ENCODE peak calls at places on chromosome 10, in ten cellular contexts. P is CD8-positive, alpha-beta T cell; K is esophagus squamous epithelium; U is A549; R is lung; J is Panc1; W is OCI-LY7; X is tibial artery; D is H9; A is heart left ventricle. V is an unnamed sample.

GRCh38 chr10:18419945-18420344 is 231.4 kb downstream of the NSUN6 start:
- DNase-seq in J (no peak), A (no peak), X (no peak), R (no peak), U (no peak), W (no peak), K (no peak), D (no peak), P (no peak), V (no peak)

GRCh38 chr10:24333736-24334135 is 124.8 kb downstream of the KIAA1217 start:
- DNase-seq in P (no peak), X (no peak), J (no peak), W (no peak), K (no peak), D (no peak), A (no peak), R (no peak), U (no peak), V (no peak)

GRCh38 chr10:94851263-94851662 is 87.2 kb upstream of the CYP2C9 start:
- DNase-seq in K (no peak), A (no peak), U (no peak), W (no peak), J (no peak), R (no peak), X (no peak), P (no peak), D (no peak), V (no peak)

GRCh38 chr10:129765664-129766550 is 198.2 kb downstream of the EBF3 start:
- DNase-seq in K (no peak), A (no peak), P (no peak), D (peak; percentile 19), U (no peak), W (no peak), X (peak; percentile 51), R (no peak), J (no peak), V (no peak)

GRCh38 chr10:112559328-112559727 is 112.3 kb downstream of the VTI1A start:
- DNase-seq in R (no peak), K (no peak), X (no peak), W (no peak), D (no peak), A (no peak), J (no peak), P (no peak), U (no peak), V (no peak)

GRCh38 chr10:62333988-62334682 is 40.0 kb upstream of the ZNF365 start:
- DNase-seq in W (no peak), K (no peak), J (no peak), R (no peak), P (no peak), U (no peak), D (no peak), X (no peak), A (no peak), V (no peak)

GRCh38 chr10:133158437-133158755 is 1.6 kb upstream of the KNDC1 start:
- DNase-seq in W (no peak), J (no peak), K (no peak), R (no peak), P (no peak), A (no peak), U (no peak), X (no peak), D (peak; percentile 32), V (no peak)

GRCh38 chr10:28125701-28126100 is 126.8 kb upstream of the ODAD2 start:
- DNase-seq in A (no peak), P (no peak), K (no peak), J (no peak), R (no peak), D (no peak), W (no peak), X (no peak), U (no peak), V (no peak)

GRCh38 chr10:124328514-124329220 is 90.1 kb downstream of the OAT start:
- DNase-seq in K (no peak), D (no peak), W (no peak), X (peak; percentile 91), P (no peak), J (no peak), R (no peak), A (no peak), U (no peak), V (no peak)

GRCh38 chr10:2121944-2122343 is 384.6 kb upstream of the ADARB2 start:
- DNase-seq in K (no peak), R (no peak), X (no peak), W (no peak), U (no peak), J (no peak), A (no peak), P (no peak), D (no peak), V (no peak)

GRCh38 chr10:26048756-26049155 is 114.7 kb downstream of the MYO3A start:
- DNase-seq in K (no peak), R (no peak), W (no peak), J (no peak), U (no peak), A (no peak), X (no peak), D (no peak), P (no peak), V (no peak)

GRCh38 chr10:97590082-97590747 is 694 bp downstream of the C10orf62 start:
- DNase-seq in J (no peak), U (no peak), D (no peak), P (no peak), W (no peak), A (no peak), R (no peak), X (no peak), K (no peak), V (no peak)

GRCh38 chr10:110069502-110069982 is 61.8 kb downstream of the ADD3 start:
- DNase-seq in X (no peak), K (no peak), W (peak; percentile 54), A (no peak), R (no peak), D (no peak), J (no peak), U (no peak), P (no peak), V (no peak)

GRCh38 chr10:18400201-18400910 is 251.0 kb downstream of the NSUN6 start:
- DNase-seq in W (no peak), D (peak; percentile 32), X (no peak), A (no peak), P (no peak), R (no peak), K (no peak), U (no peak), J (no peak), V (no peak)

GRCh38 chr10:60446855-60447254 is 57.2 kb upstream of the ANK3 start:
- DNase-seq in R (no peak), X (no peak), P (no peak), D (no peak), J (no peak), W (no peak), U (no peak), K (no peak), A (peak; percentile 27), V (no peak)

DNA sequence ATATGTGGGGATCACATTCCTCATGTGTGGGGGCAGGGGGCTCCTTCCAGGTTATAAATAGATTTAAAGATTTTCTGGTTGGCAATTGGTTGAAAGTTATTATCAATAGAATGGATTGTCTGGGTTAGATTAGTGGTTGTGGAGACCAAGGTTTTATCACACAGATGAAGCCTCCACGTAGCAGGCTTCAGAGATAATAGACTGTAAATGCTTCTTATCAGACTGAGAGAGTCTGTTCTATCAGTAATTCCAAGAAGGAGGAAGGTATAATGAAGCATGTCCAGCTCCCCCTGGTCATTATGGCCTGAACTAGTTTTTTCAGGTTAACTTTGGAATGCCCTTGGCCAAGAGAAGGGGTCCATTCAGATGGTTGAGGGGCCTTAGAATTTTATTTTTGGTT is 117.7 kb upstream of the FGFR2 start:
- DNase-seq in U (no peak), R (no peak), A (no peak), K (no peak), P (no peak), W (no peak), X (no peak), J (no peak), D (no peak), V (no peak)
- H3K27ac ChIP-seq in U (no peak overlapping the region), R (no peak overlapping the region), A (no peak overlapping the region), K (no peak overlapping the region), P (no peak overlapping the region), W (no peak overlapping the region), X (no peak overlapping the region), J (no peak overlapping the region), D (no peak overlapping the region), V (no peak overlapping the region)

DNA sequence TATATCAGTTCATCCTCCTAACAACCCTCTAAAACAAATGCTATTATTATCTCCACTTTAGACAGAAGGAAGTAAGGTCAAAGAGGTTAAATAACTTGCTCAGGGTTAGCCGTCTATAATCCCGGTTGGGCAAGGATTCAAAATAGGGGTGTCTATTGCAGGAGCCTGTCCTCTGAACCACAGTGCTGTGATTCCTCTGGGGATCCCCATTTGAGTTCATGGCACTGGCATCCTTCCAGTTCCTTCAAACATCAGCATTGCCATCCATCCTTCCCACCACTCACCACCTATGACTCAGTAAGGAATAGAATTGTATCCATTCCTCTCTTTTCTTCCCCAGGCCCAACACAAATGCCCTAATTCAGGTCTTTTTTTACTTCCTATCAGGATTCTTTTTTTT is 25.6 kb downstream of the HPS6 start:
- DNase-seq in R (no peak), U (no peak), D (no peak), J (no peak), P (no peak), X (no peak), W (no peak), A (no peak), K (no peak), V (no peak)
- H3K27ac ChIP-seq in R (no peak overlapping the region), U (no peak overlapping the region), D (no peak overlapping the region), J (no peak overlapping the region), P (no peak overlapping the region), X (no peak overlapping the region), W (no peak overlapping the region), A (no peak overlapping the region), K (no peak overlapping the region), V (no peak overlapping the region)

GRCh38 chr10:50373821-50374501 is 122.6 kb upstream of the ASAH2 start:
- DNase-seq in R (no peak), J (no peak), W (no peak), D (no peak), A (no peak), P (no peak), U (no peak), X (no peak), K (no peak), V (no peak)
- H3K27ac ChIP-seq in R (no peak overlapping the region), J (no peak overlapping the region), W (no peak overlapping the region), D (no peak overlapping the region), A (peak overlapping the region; percentile 55), P (no peak overlapping the region), U (no peak overlapping the region), X (peak overlapping the region; percentile 32), K (peak overlapping the region; percentile 46), V (no peak overlapping the region)

DNA sequence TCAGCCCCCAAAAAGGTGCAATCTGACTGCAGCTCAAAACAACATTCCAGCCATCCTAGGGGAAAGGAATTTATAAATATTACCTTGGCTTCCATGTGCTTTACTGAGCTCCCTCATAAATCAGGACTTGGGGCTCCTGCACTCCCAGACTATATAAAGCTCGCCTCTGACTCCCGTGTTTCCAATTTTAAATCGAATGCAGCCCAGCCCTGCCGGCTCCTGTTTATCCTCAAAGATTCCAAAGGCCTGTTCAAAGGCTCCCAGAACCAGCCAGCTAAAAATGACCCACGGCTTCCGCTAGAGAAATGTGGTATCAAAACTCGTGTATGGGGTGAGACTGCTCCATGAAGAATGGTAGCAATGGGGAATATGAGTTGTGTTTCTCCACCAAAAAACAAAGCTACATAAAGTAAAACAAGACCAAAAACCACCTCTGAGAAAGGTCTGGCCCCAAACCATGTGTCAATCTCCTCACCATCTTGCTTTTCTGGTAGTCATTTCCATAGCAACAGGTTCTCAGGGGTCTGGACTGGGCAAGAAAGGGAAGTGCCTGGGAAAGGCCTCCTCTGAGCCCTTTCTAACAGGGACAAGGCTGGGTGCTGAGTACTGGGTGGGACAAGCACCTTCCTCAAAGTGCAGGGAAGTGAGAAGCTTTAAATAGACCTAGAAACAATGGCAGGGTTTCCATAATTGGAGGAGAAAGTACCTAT is 5.1 kb downstream of the CALML3 start:
- DNase-seq in J (no peak), A (no peak), P (no peak), U (no peak), D (no peak), X (peak; percentile 60), R (no peak), K (no peak), W (no peak), V (no peak)
- H3K27ac ChIP-seq in J (no peak overlapping the region), A (peak overlapping the region; percentile 12), P (no peak overlapping the region), U (no peak overlapping the region), D (no peak overlapping the region), X (peak overlapping the region; percentile 69), R (no peak overlapping the region), K (peak overlapping the region; percentile 25), W (no peak overlapping the region), V (no peak overlapping the region)